ENCODE peak calls at places on chromosomes 6 and 20, in eight cellular contexts. F is IMR-90; M is left lung; B is endodermal cell; U is AG09309; R is naive thymus-derived CD4-positive, alpha-beta T cell; V is ascending aorta; E is RWPE2. Y is an unnamed sample.

GRCh38 chr20:24149881-24150307 is 161.3 kb upstream of the GGTLC1 start:
- DNase-seq in F (no peak), M (no peak), B (peak), U (no peak), R (no peak), V (no peak), E (no peak), Y (no peak)

GRCh38 chr6:52612336-52613096 is 35.7 kb upstream of the TRAM2 start:
- DNase-seq in F (peak), M (no peak), B (no peak), U (no peak), R (no peak), V (no peak), E (no peak), Y (no peak)

GRCh38 chr20:34970193-34971037 is 14.7 kb downstream of the MYH7B start:
- DNase-seq in F (no peak), M (no peak), B (no peak), U (no peak), R (no peak), V (no peak), E (peak), Y (no peak)

GRCh38 chr6:165841153-165841558 is 178.1 kb upstream of the PDE10A start:
- DNase-seq in F (no peak), M (no peak), B (peak), U (no peak), R (no peak), V (no peak), E (no peak), Y (no peak)

GRCh38 chr6:71015392-71015791 is 58.5 kb upstream of the B3GAT2 start:
- DNase-seq in F (no peak), M (no peak), B (no peak), U (no peak), R (no peak), V (no peak), E (no peak), Y (no peak)

GRCh38 chr6:158049055-158050028 is 67.7 kb downstream of the SYNJ2 start:
- DNase-seq in F (no peak), M (no peak), B (no peak), U (no peak), R (no peak), V (no peak), E (no peak), Y (no peak)

GRCh38 chr6:135002974-135003703 is 51.5 kb downstream of the HBS1L start:
- DNase-seq in F (no peak), M (no peak), B (no peak), U (no peak), R (no peak), V (no peak), E (no peak), Y (no peak)

GRCh38 chr20:5161536-5162164 is 34.8 kb downstream of the CDS2 start:
- DNase-seq in F (no peak), M (no peak), B (no peak), U (no peak), R (no peak), V (no peak), E (no peak), Y (no peak)

GRCh38 chr6:52213127-52213526 is 27.0 kb downstream of the IL17A start:
- DNase-seq in F (no peak), M (no peak), B (no peak), U (no peak), R (no peak), V (no peak), E (no peak), Y (no peak)

GRCh38 chr20:16740365-16741072 is 7.6 kb upstream of the OTOR start:
- DNase-seq in F (no peak), M (no peak), B (no peak), U (no peak), R (no peak), V (no peak), E (no peak), Y (no peak)

GRCh38 chr6:141483561-141484061 is 649.1 kb upstream of the GJE1 start:
- DNase-seq in F (peak), M (no peak), B (no peak), U (peak), R (no peak), V (no peak), E (no peak), Y (peak)

GRCh38 chr6:157800420-157801237 is 22.4 kb upstream of the SNX9 start:
- DNase-seq in F (peak), M (no peak), B (no peak), U (peak), R (no peak), V (no peak), E (no peak), Y (no peak)

GRCh38 chr6:5619249-5619648 is 357.9 kb downstream of the FARS2 start:
- DNase-seq in F (no peak), M (no peak), B (no peak), U (no peak), R (peak), V (no peak), E (no peak), Y (peak)

GRCh38 chr6:132961122-132961521 is 146.8 kb downstream of the RPS12 start:
- DNase-seq in F (peak), M (no peak), B (no peak), U (peak), R (no peak), V (no peak), E (no peak), Y (no peak)

GRCh38 chr20:40678286-40678835 is 10.7 kb downstream of the MAFB start:
- DNase-seq in F (no peak), M (no peak), B (no peak), U (no peak), R (no peak), V (no peak), E (no peak), Y (no peak)

GRCh38 chr20:63594043-63594561 is 20.1 kb upstream of the HELZ2 start:
- DNase-seq in F (peak), M (no peak), B (no peak), U (peak), R (no peak), V (no peak), E (peak), Y (no peak)

GRCh38 chr6:168155193-168155592 is 76.2 kb upstream of the FRMD1 start:
- DNase-seq in F (peak), M (no peak), B (peak), U (no peak), R (no peak), V (no peak), E (no peak), Y (no peak)

GRCh38 chr20:3861191-3861590 is 14.6 kb downstream of the MAVS start:
- DNase-seq in F (no peak), M (no peak), B (no peak), U (no peak), R (no peak), V (no peak), E (no peak), Y (no peak)

GRCh38 chr6:37131104-37131959 is 38.6 kb upstream of the PIM1 start:
- DNase-seq in F (no peak), M (peak), B (no peak), U (no peak), R (no peak), V (peak), E (no peak), Y (no peak)
- H3K4me3 ChIP-seq in F (no peak), M (no peak), B (no peak), U (no peak), R (no peak), V (no peak), E (no peak), Y (no peak)

GRCh38 chr6:91438570-91438969 is 851.7 kb upstream of the MAP3K7 start:
- DNase-seq in F (peak), M (no peak), B (no peak), U (no peak), R (no peak), V (no peak), E (no peak), Y (no peak)

GRCh38 chr6:91436448-91436847 is 849.6 kb upstream of the MAP3K7 start:
- DNase-seq in F (no peak), M (no peak), B (no peak), U (no peak), R (no peak), V (no peak), E (no peak), Y (no peak)

GRCh38 chr6:91434135-91434534 is 847.3 kb upstream of the MAP3K7 start:
- DNase-seq in F (peak), M (no peak), B (no peak), U (no peak), R (no peak), V (no peak), E (no peak), Y (no peak)

GRCh38 chr6:91437295-91437694 is 850.4 kb upstream of the MAP3K7 start:
- DNase-seq in F (no peak), M (no peak), B (no peak), U (no peak), R (no peak), V (no peak), E (no peak), Y (no peak)

DNA sequence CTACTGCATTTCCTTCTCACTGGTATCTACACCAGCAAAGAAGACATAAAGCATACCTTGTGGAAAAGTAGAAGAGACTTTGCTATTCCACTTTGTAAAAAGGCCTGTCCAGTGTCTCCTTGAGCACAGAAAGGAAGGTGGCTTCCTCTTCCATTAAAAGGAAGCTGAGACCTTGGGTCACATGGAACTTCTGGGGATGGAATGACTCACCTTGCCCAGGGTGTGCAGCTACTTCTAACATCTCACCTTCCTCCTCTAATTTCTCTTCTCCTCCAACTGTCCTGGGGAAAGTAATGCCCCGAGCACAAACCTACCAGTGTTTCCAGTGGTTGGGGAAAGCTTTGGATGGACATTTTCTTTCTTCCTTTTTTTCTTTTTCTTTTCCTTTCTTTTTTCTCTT is 848.8 kb upstream of the MAP3K7 start:
- DNase-seq in F (no peak), M (no peak), B (no peak), U (no peak), R (no peak), V (no peak), E (no peak), Y (no peak)
- H3K4me3 ChIP-seq in F (no peak), M (no peak), B (no peak), U (no peak), R (no peak), V (no peak), E (no peak), Y (no peak)

GRCh38 chr20:49614338-49615050 is 46.6 kb upstream of the PTGIS start:
- DNase-seq in F (no peak), M (no peak), B (no peak), U (no peak), R (no peak), V (no peak), E (no peak), Y (no peak)

GRCh38 chr20:49607568-49607967 is 39.6 kb upstream of the PTGIS start:
- DNase-seq in F (no peak), M (no peak), B (no peak), U (no peak), R (no peak), V (no peak), E (no peak), Y (no peak)

GRCh38 chr20:49612127-49612738 is 44.3 kb upstream of the PTGIS start:
- DNase-seq in F (no peak), M (no peak), B (no peak), U (no peak), R (no peak), V (no peak), E (no peak), Y (no peak)

GRCh38 chr20:49608752-49609670 is 41.1 kb upstream of the PTGIS start:
- DNase-seq in F (no peak), M (peak), B (peak), U (no peak), R (peak), V (no peak), E (no peak), Y (peak)

GRCh38 chr20:49610701-49611538 is 43.0 kb upstream of the PTGIS start:
- DNase-seq in F (no peak), M (peak), B (peak), U (no peak), R (peak), V (no peak), E (peak), Y (peak)
- H3K4me3 ChIP-seq in F (no peak), M (peak), B (peak), U (peak), R (no peak), V (peak), E (no peak), Y (no peak)

DNA sequence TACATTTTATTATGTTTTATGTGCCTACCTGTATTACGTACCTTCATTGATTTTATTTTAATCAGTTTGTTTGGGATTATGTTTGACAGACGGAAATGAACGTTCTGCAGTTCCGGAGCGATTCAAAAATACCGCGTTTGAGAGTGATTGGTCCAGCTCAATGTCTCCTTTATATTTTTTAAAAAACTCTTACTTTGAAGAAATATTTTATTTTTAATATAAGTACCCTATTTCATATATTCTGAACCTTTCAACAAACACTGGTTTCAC is 114.3 kb upstream of the BTN3A2 start:
- DNase-seq in F (peak), M (no peak), B (no peak), U (no peak), R (no peak), V (no peak), E (no peak), Y (no peak)
- H3K4me3 ChIP-seq in F (peak), M (peak), B (peak), U (peak), R (peak), V (peak), E (peak), Y (peak)

GRCh38 chr6:42454428-42454791 is 2.7 kb upstream of the TRERF1 start:
- DNase-seq in F (no peak), M (peak), B (peak), U (no peak), R (no peak), V (no peak), E (no peak), Y (no peak)
- H3K4me3 ChIP-seq in F (no peak), M (no peak), B (peak), U (no peak), R (no peak), V (peak), E (no peak), Y (no peak)

DNA sequence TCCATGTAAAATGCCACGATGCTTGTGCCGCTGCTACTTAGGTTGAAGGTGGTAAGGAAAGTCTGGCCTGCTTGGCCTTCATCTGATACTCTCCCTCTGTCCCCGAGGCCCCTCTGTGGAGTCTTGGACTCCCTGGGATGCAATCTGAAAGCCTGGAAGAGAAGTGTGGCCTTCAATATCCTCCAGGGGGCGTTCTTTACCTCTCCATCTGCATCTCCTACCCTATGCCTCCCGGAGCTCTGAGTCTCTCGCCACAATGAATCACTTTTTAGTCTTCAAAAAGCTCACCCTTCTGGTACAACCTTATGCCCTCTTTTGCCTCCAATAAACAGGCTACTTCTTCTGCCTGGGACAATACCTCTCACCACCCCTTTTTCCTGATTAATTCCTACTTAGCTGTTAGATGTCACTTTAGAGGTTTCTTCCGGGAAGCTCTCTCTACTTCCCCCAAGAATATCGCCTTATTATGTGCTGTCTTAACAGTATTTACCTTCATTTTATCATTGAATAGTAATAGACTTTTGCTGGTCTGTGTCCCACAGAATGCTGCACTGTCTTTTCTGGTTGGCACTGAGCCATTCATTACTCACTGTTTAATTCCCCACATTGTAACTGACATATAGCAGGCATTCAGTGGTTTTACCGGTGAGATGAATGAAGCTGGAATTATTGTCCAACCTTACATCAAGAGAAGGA is 13.9 kb upstream of the ATG5 start:
- DNase-seq in F (peak), M (no peak), B (peak), U (peak), R (no peak), V (no peak), E (peak), Y (no peak)
- H3K4me3 ChIP-seq in F (no peak), M (no peak), B (no peak), U (no peak), R (no peak), V (no peak), E (no peak), Y (no peak)

GRCh38 chr6:11729083-11729482 is 49.5 kb downstream of the ADTRP start:
- DNase-seq in F (no peak), M (no peak), B (no peak), U (no peak), R (no peak), V (no peak), E (no peak), Y (no peak)

GRCh38 chr6:11731423-11731822 is 47.2 kb downstream of the ADTRP start:
- DNase-seq in F (no peak), M (no peak), B (no peak), U (no peak), R (no peak), V (no peak), E (no peak), Y (peak)

GRCh38 chr6:11730645-11731044 is 48.0 kb downstream of the ADTRP start:
- DNase-seq in F (no peak), M (no peak), B (no peak), U (no peak), R (no peak), V (no peak), E (no peak), Y (no peak)

GRCh38 chr6:11734861-11735652 is 43.5 kb downstream of the ADTRP start:
- DNase-seq in F (no peak), M (no peak), B (no peak), U (no peak), R (no peak), V (no peak), E (no peak), Y (no peak)

DNA sequence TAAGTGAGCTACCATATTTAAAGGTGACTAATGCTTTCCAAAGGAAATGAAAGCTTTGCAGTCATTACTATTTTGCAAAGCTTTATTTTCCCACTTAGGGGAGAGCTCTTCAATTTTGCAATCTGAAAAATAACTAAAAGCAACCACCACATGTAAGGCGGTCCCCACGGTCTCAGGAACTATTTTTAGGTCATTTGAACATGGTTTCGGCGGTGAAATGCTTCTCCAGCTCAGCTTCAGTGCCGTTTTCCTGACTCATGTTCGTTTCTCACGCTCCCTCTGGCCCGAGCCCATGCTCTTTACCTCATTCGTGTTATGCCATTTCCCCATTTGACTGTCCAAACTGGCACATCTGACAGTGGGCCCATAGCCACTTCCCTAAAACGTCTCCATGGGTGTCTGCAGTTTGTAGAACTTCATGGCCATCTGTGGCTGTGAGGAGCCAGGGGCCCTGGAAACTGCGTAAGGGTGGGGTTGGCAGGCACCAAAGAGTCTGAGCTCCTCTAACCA is 46.5 kb downstream of the ADTRP start:
- DNase-seq in F (peak), M (peak), B (no peak), U (peak), R (no peak), V (peak), E (no peak), Y (peak)
- H3K4me3 ChIP-seq in F (no peak), M (no peak), B (no peak), U (no peak), R (peak), V (no peak), E (no peak), Y (no peak)

GRCh38 chr20:52204136-52204535 is 12.6 kb upstream of the ZFP64 start:
- DNase-seq in F (no peak), M (no peak), B (no peak), U (no peak), R (no peak), V (no peak), E (no peak), Y (no peak)
- H3K4me3 ChIP-seq in F (no peak), M (no peak), B (no peak), U (no peak), R (no peak), V (no peak), E (no peak), Y (no peak)

GRCh38 chr20:31718952-31719643 is 3.6 kb downstream of the BCL2L1 start:
- DNase-seq in F (no peak), M (peak), B (no peak), U (no peak), R (no peak), V (no peak), E (no peak), Y (no peak)

GRCh38 chr20:31716351-31716750 is 6.3 kb downstream of the BCL2L1 start:
- DNase-seq in F (no peak), M (no peak), B (no peak), U (no peak), R (no peak), V (no peak), E (no peak), Y (no peak)

GRCh38 chr20:31716818-31717477 is 5.7 kb downstream of the BCL2L1 start:
- DNase-seq in F (no peak), M (no peak), B (no peak), U (no peak), R (no peak), V (no peak), E (no peak), Y (no peak)

GRCh38 chr20:31715766-31716165 is 6.9 kb downstream of the BCL2L1 start:
- DNase-seq in F (no peak), M (no peak), B (no peak), U (no peak), R (no peak), V (no peak), E (no peak), Y (no peak)

GRCh38 chr20:31717478-31717946 is 5.2 kb downstream of the BCL2L1 start:
- DNase-seq in F (no peak), M (no peak), B (no peak), U (no peak), R (no peak), V (no peak), E (no peak), Y (no peak)
- H3K4me3 ChIP-seq in F (no peak), M (peak), B (no peak), U (no peak), R (peak), V (peak), E (no peak), Y (no peak)

DNA sequence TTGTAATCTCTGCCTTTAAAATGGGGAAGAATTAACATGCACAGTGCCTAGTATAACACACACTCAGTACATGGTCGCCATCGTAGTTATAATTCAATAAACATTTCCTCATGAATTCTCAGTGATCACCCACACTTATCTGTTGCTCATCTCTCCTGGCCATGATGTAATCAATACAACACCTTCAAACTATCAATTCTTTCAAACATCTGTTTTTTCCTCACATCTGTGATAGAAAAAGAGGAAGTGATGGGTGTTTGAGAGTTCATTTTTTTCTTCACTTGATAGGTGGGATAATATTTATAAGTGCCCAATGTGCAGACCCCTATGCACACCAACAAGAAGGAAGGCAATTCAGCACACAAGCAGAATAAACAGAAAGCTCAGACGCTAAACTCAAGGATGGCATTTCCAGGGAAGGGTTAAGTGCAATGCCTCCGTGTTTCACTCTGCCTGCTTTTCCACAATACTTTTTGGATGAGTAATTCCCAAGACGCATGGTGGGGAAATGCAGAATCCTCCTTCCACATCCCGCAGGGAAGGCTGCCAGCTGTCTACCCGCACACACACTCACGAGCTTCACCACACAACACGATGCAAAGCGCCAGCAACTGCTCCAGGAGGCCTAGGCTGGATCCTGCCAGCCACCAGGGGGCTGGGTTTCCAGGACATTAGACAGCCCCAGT is 100.3 kb downstream of the GMPR start:
- DNase-seq in F (peak), M (peak), B (peak), U (peak), R (no peak), V (no peak), E (peak), Y (no peak)
- H3K4me3 ChIP-seq in F (no peak), M (no peak), B (no peak), U (no peak), R (no peak), V (no peak), E (no peak), Y (no peak)